ENCODE peak calls at places on chromosomes 16 and 17, in five cellular contexts. Q, N, V, G and J are unnamed samples. For H3K4me1, the result is how much of the 10 kb centered on the place peaks cover.

GRCh38 chr16:56355221-56355620 is 70.1 kb downstream of the AMFR start:
- DNase-seq in V (peak), G (no peak), N (peak), Q (no peak), J (no peak)

GRCh38 chr16:86501989-86502855 is 8.1 kb upstream of the FOXF1 start:
- DNase-seq in G (no peak), Q (no peak), V (no peak), N (no peak), J (no peak)

GRCh38 chr17:144936-145670 is 7.7 kb downstream of the SCGB1C2 start:
- DNase-seq in G (peak), Q (no peak), N (peak), V (no peak), J (no peak)

GRCh38 chr16:6258056-6258455 is 1074.6 kb upstream of the RBFOX1 start:
- DNase-seq in N (no peak), V (no peak), G (no peak), Q (no peak), J (no peak)

GRCh38 chr17:32310927-32311568 is 30.9 kb downstream of the C17orf75 start:
- DNase-seq in Q (no peak), G (no peak), N (no peak), V (peak), J (no peak)

GRCh38 chr16:27547134-27547533 is 2.6 kb downstream of the GTF3C1 start:
- DNase-seq in G (no peak), V (no peak), Q (no peak), N (peak), J (no peak)

GRCh38 chr16:67917852-67918236 is 13.8 kb downstream of the CTRL start:
- DNase-seq in V (no peak), G (no peak), N (no peak), Q (no peak), J (no peak)

GRCh38 chr16:53946745-53947386 is 242.9 kb downstream of the FTO start:
- DNase-seq in V (no peak), Q (no peak), N (no peak), G (no peak), J (no peak)

GRCh38 chr16:86766700-86767099 is 188.4 kb downstream of the FOXL1 start:
- DNase-seq in G (no peak), N (no peak), V (no peak), Q (no peak), J (no peak)

GRCh38 chr17:34503804-34504203 is 75.6 kb upstream of the TMEM132E start:
- DNase-seq in G (peak), Q (no peak), N (no peak), V (no peak), J (no peak)

GRCh38 chr16:85515830-85516397 is 97.2 kb upstream of the GSE1 start:
- DNase-seq in G (no peak), N (peak), V (no peak), Q (no peak), J (no peak)

GRCh38 chr16:85057948-85058347 is 30.4 kb downstream of the KIAA0513 start:
- DNase-seq in V (no peak), N (no peak), Q (no peak), G (no peak), J (no peak)

GRCh38 chr17:49873466-49873865 is 25.6 kb upstream of the TAC4 start:
- DNase-seq in N (no peak), V (no peak), G (no peak), Q (no peak), J (no peak)

GRCh38 chr16:5001571-5001970 is 32.2 kb downstream of the NAGPA start:
- DNase-seq in Q (no peak), V (no peak), G (no peak), N (no peak), J (no peak)

GRCh38 chr16:12675852-12676251 is 127.8 kb downstream of the CPPED1 start:
- DNase-seq in Q (no peak), N (no peak), V (no peak), G (no peak), J (no peak)

GRCh38 chr16:10009691-10010090 is 172.5 kb downstream of the GRIN2A start:
- DNase-seq in N (no peak), V (no peak), Q (no peak), G (no peak), J (no peak)

GRCh38 chr16:11145173-11145820 is 110.7 kb downstream of the SOCS1 start:
- DNase-seq in N (no peak), G (peak), V (no peak), Q (no peak), J (no peak)

GRCh38 chr17:44345497-44346026 is 460 bp downstream of the GRN start:
- DNase-seq in V (peak), N (no peak), G (no peak), Q (no peak), J (peak)

GRCh38 chr17:60468371-60468770 is 46.1 kb downstream of the CHCT1 start:
- DNase-seq in G (no peak), V (no peak), N (no peak), Q (no peak), J (no peak)

GRCh38 chr16:84926462-84926861 is 84.9 kb downstream of the ZDHHC7 start:
- DNase-seq in V (no peak), Q (no peak), G (no peak), N (no peak), J (no peak)

GRCh38 chr17:67648032-67648761 is 69.5 kb upstream of the NOL11 start:
- DNase-seq in N (no peak), G (no peak), Q (no peak), V (no peak), J (no peak)

DNA sequence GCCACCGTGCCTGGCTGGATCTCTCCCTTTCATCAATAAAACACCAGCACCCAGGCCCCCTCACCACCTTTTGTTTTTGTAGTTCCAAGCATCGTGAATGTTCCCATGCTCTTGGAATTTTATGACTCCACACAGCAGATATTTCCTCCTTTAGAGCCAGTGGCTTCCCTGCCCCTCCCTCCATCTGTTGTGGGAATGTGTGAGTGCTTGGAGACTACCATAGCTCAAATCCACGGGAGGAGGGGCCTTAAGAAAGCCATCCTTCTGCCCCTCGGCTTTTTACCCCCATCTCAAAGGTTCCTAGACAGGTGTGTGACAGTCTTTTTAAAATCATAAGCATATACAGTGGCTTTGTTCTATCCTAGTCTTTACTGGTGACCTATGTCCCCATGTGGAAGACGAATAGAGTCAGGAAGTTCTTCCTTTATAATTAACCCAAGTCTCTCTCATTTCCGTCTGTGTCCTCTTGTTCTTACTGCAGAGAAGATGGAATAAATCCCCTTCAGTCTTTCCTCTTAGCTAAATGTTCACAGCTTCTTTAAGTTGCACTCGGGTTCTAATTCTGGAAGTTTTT is 47.3 kb downstream of the YPEL2 start:
- DNase-seq in V (no peak), G (no peak), N (peak), Q (no peak), J (no peak)
- H3K4me1 ChIP-seq in V (under half), G (half or more), N (half or more), Q (under half), J (under half)

GRCh38 chr17:57971572-57971971 is 16.4 kb upstream of the CUEDC1 start:
- DNase-seq in V (no peak), G (no peak), N (no peak), Q (no peak), J (no peak)

GRCh38 chr17:57976594-57976993 is 11.5 kb downstream of the VEZF1 start:
- DNase-seq in V (no peak), N (no peak), G (no peak), Q (no peak), J (no peak)

GRCh38 chr17:57972151-57972550 is 15.9 kb downstream of the VEZF1 start:
- DNase-seq in G (no peak), N (no peak), Q (no peak), V (no peak), J (no peak)

GRCh38 chr17:57979076-57979475 is 9.0 kb downstream of the VEZF1 start:
- DNase-seq in G (no peak), Q (no peak), N (no peak), V (no peak), J (no peak)

DNA sequence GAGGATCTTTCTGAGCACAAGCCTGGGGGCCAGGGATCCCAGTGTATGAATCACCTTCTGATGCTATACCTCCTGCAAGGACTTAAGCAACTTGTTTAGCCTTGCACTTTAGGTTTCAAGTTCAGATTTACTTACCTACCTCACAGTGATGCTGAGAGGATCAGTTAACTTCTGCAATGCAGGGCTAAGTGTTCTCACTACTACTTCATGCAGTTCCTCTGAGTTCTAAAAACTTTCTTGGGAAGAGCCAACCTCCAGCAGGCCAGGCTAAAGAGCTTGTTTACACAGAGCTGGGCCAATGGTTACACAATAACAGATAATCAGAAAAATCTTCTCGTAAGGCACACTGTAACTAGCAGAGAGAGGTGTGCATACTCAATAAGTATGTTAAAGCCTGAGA is 13.0 kb downstream of the VEZF1 start:
- DNase-seq in Q (no peak), G (no peak), V (no peak), N (no peak), J (no peak)
- H3K27ac ChIP-seq in Q (no peak), G (peak), V (no peak), N (peak), J (no peak)

DNA sequence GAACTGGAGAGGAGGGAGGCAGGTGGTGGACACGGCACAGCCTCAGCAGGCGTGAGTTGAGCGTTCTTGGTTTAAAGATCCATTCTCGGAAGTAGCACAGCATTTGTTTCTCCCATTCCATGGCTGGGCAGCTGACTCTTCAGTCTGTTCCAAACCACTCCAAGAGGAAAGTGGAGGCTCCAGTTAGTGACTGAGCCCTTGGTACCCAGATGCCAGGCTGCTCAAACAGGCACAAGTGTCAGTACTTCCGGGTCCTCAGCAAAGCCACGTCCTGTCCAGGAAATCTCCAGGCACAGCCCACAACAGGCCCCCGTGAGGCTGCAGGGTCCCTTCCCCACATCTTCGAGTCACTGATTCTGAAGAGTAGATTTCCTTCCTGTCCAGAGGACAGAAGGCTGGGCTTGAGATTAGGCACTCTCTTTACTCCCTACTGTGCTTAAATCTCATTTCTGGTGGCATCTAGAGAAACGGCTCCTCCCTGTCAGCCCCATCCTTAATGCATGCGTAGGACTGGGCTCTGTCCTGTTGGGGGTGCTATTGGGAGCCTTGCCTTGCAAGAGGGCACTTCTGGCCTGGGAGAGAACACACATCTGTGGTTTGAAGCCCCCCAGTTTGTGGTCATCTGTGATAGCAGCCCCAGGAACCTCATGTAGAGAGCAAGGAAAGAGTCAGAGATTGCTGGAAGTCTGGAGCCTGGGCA is 39.7 kb upstream of the NAT9 start:
- DNase-seq in G (no peak), Q (no peak), N (no peak), V (peak), J (no peak)
- H3K4me1 ChIP-seq in G (under half), Q (under half), N (under half), V (under half), J (under half)

DNA sequence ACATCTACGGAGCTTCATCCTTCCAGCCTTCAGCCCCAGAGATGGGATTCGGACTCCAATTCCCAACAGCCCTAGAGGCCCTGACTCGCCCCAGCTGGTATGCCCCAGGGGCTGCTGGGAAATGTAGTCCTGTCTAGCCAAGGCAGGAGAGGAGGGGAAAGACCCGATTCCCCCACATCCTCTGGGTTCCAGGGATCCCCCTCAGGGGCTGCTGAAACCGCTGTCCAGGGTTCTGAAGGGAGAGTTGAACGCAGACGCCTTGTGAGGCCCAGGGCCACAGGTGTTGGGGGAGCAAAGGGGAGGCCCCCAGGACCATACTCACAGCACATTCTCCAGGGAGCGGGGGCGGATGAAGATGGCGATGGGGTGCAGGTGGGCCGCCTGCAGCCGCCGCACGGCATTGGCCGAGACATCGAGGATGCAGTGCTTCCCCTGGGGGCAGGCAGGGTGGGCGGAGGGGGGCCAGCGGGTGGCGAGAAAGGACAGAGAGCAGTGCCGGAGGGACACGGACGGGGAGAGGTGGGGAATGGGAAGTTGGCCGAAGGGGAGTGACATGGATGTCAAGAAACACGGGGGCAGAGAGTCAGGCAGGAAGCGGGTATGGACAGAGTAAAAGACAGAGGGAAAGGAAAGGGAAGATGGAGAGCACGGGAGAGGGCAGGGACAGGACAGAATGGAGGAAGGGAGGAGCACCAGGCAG is 12.6 kb upstream of the ASGR1 start:
- DNase-seq in Q (no peak), G (no peak), N (no peak), V (peak), J (no peak)
- H3K27ac ChIP-seq in Q (no peak), G (no peak), N (no peak), V (no peak), J (no peak)